ENCODE peak calls at places on chromosomes 1 and 21, in eight cellular contexts. O is HCT116, D is lower leg skin, C is Peyer's patch, T is prostate gland, F is NB4, S is body of pancreas, N is heart left ventricle. M is an unnamed sample.

GRCh38 chr1:94912263-94912986 is 14.5 kb downstream of the CNN3 start:
- DNase-seq in F (no peak), T (no peak), C (no peak), S (no peak), N (no peak), D (no peak), O (no peak), M (no peak)

GRCh38 chr1:208008534-208008933 is 97.6 kb upstream of the CD34 start:
- DNase-seq in O (no peak), T (no peak), F (no peak), N (no peak), S (no peak), C (no peak), D (no peak), M (no peak)

GRCh38 chr21:35697321-35697808 is 363.0 kb downstream of the SETD4 start:
- DNase-seq in D (peak), T (no peak), S (peak), N (peak), F (no peak), C (peak), O (no peak), M (no peak)

GRCh38 chr1:19409477-19410086 is 75.8 kb downstream of the CAPZB start:
- DNase-seq in F (no peak), C (no peak), N (no peak), D (no peak), S (no peak), O (no peak), T (no peak), M (no peak)

GRCh38 chr1:225653463-225654276 is 747 bp upstream of the ENAH start:
- DNase-seq in O (no peak), F (peak), D (peak), C (peak), S (peak), T (peak), N (peak), M (peak)

GRCh38 chr21:45390121-45390751 is 14.7 kb upstream of the COL18A1 start:
- DNase-seq in F (no peak), D (peak), S (peak), T (no peak), N (peak), C (no peak), O (no peak), M (no peak)

GRCh38 chr1:109815809-109816791 is 52.4 kb upstream of the EPS8L3 start:
- DNase-seq in S (no peak), T (no peak), D (peak), N (no peak), O (no peak), F (peak), C (peak), M (no peak)

GRCh38 chr1:215665212-215665611 is 98.1 kb downstream of the KCTD3 start:
- DNase-seq in D (no peak), C (no peak), N (no peak), O (no peak), T (no peak), S (no peak), F (no peak), M (no peak)

GRCh38 chr1:215252164-215252563 is 169.6 kb downstream of the KCNK2 start:
- DNase-seq in O (no peak), N (no peak), F (no peak), C (no peak), T (no peak), D (no peak), S (no peak), M (no peak)

GRCh38 chr1:19661721-19662228 is 2.9 kb upstream of the HTR6 start:
- DNase-seq in F (peak), S (no peak), N (no peak), C (no peak), D (no peak), T (no peak), O (peak), M (peak)

GRCh38 chr1:245500546-245500945 is 345.8 kb downstream of the KIF26B start:
- DNase-seq in C (no peak), F (peak), O (no peak), T (peak), N (no peak), D (no peak), S (peak), M (no peak)

GRCh38 chr1:115457295-115457694 is 119.2 kb upstream of the NGF start:
- DNase-seq in T (no peak), S (no peak), N (no peak), F (no peak), D (peak), C (no peak), O (no peak), M (no peak)

GRCh38 chr1:230709619-230710542 is 4.0 kb downstream of the AGT start:
- DNase-seq in N (no peak), F (no peak), O (no peak), S (no peak), C (no peak), D (no peak), T (no peak), M (no peak)

GRCh38 chr1:191343816-191344215 is 814.4 kb upstream of the RGS18 start:
- DNase-seq in C (no peak), O (no peak), T (no peak), S (no peak), D (no peak), N (no peak), F (no peak), M (no peak)

GRCh38 chr1:8165595-8166360 is 139.7 kb upstream of the ERRFI1 start:
- DNase-seq in O (no peak), T (no peak), N (no peak), F (peak), C (peak), S (no peak), D (no peak), M (peak)

GRCh38 chr1:37274896-37275631 is 199.3 kb upstream of the ZC3H12A start:
- DNase-seq in S (no peak), F (no peak), O (no peak), D (no peak), N (no peak), C (no peak), T (no peak), M (no peak)

GRCh38 chr1:92037400-92037799 is 7.6 kb downstream of the EPHX4 start:
- DNase-seq in D (no peak), C (no peak), T (no peak), N (no peak), F (no peak), S (no peak), O (no peak), M (no peak)

GRCh38 chr1:165068716-165069115 is 287.8 kb downstream of the LMX1A start:
- DNase-seq in S (no peak), T (no peak), C (no peak), F (no peak), O (no peak), N (no peak), D (no peak), M (no peak)

GRCh38 chr1:157369808-157370521 is 182.3 kb downstream of the FCRL5 start:
- DNase-seq in S (peak), C (peak), T (peak), O (peak), D (no peak), F (peak), N (no peak), M (peak)

GRCh38 chr1:155125946-155126493 is 1.7 kb upstream of the EFNA1 start:
- DNase-seq in F (no peak), D (peak), C (peak), O (no peak), T (peak), S (peak), N (peak), M (no peak)

GRCh38 chr1:186605762-186606350 is 74.4 kb downstream of the PTGS2 start:
- DNase-seq in D (no peak), O (peak), N (peak), S (no peak), C (no peak), F (peak), T (no peak), M (peak)

GRCh38 chr1:207937204-207937603 is 26.3 kb upstream of the CD34 start:
- DNase-seq in T (no peak), O (no peak), F (no peak), D (no peak), C (no peak), S (no peak), N (no peak), M (no peak)

GRCh38 chr1:40076895-40077312 is 20.1 kb downstream of the PPT1 start:
- DNase-seq in N (no peak), O (no peak), D (no peak), T (no peak), C (no peak), F (no peak), S (no peak), M (no peak)

GRCh38 chr21:38330671-38331070 is 73.9 kb downstream of the KCNJ15 start:
- DNase-seq in D (peak), O (no peak), T (no peak), C (no peak), F (no peak), N (no peak), S (no peak), M (no peak)

GRCh38 chr21:42796327-42797062 is 82.8 kb downstream of the WDR4 start:
- DNase-seq in T (no peak), F (no peak), D (no peak), C (no peak), O (no peak), S (no peak), N (no peak), M (no peak)

GRCh38 chr1:2279210-2279639 is 51.1 kb downstream of the SKI start:
- DNase-seq in S (no peak), F (no peak), N (peak), T (no peak), C (no peak), D (no peak), O (no peak), M (no peak)

GRCh38 chr1:43541721-43542401 is 11.2 kb downstream of the PTPRF start:
- DNase-seq in D (peak), F (no peak), O (no peak), C (peak), T (peak), N (peak), S (peak), M (no peak)

GRCh38 chr1:61318319-61319125 is 236.2 kb downstream of the NFIA start:
- DNase-seq in O (no peak), C (peak), N (no peak), D (no peak), F (no peak), T (no peak), S (peak), M (no peak)

GRCh38 chr1:93679546-93679945 is 2.1 kb downstream of the BCAR3 start:
- DNase-seq in S (no peak), F (no peak), C (no peak), N (no peak), D (no peak), O (no peak), T (no peak), M (no peak)

GRCh38 chr1:232868793-232869491 is 63.7 kb downstream of the MAP10 start:
- DNase-seq in D (peak), C (peak), S (peak), N (peak), T (peak), F (peak), O (peak), M (no peak)

GRCh38 chr21:34223376-34223775 is 140.4 kb upstream of the KCNE2 start:
- DNase-seq in S (no peak), T (no peak), F (peak), C (no peak), O (no peak), N (no peak), D (no peak), M (no peak)

GRCh38 chr1:29124366-29125236 is 898 bp upstream of the TMEM200B start:
- DNase-seq in S (peak), C (peak), N (peak), F (peak), T (no peak), O (peak), D (peak), M (no peak)

GRCh38 chr1:42981406-42981805 is 22.7 kb upstream of the SLC2A1 start:
- DNase-seq in C (no peak), T (no peak), F (no peak), O (no peak), S (no peak), D (no peak), N (no peak), M (peak)

GRCh38 chr1:1168451-1169411 is 4.9 kb upstream of the TTLL10 start:
- DNase-seq in D (no peak), N (no peak), F (peak), C (no peak), S (peak), O (no peak), T (no peak), M (no peak)

GRCh38 chr1:67058242-67058641 is 4.3 kb upstream of the SLC35D1 start:
- DNase-seq in T (no peak), N (no peak), C (no peak), D (no peak), O (no peak), F (no peak), S (no peak), M (no peak)

GRCh38 chr1:31936278-31936965 is 1.7 kb downstream of the PTP4A2 start:
- DNase-seq in O (no peak), S (no peak), F (peak), C (peak), N (no peak), T (no peak), D (peak), M (peak)
- TF ChIP-seq POLR2A in O (no peak), S (no peak), F (no peak), C (no peak), N (no peak), T (no peak), D (no peak), M (no peak)

GRCh38 chr1:235971571-235972315 is 93.1 kb downstream of the NID1 start:
- DNase-seq in F (peak), T (peak), S (peak), O (peak), D (peak), N (peak), C (peak), M (peak)
- TF ChIP-seq POLR2A in F (peak), T (peak), S (no peak), O (peak), D (no peak), N (no peak), C (no peak), M (no peak)

GRCh38 chr1:193123751-193124150 is 1.9 kb downstream of the CDC73 start:
- DNase-seq in C (no peak), T (no peak), O (no peak), N (no peak), S (no peak), D (no peak), F (no peak), M (peak)

GRCh38 chr1:193118803-193119730 is 2.8 kb upstream of the CDC73 start:
- DNase-seq in F (no peak), D (no peak), S (no peak), N (no peak), O (no peak), C (no peak), T (no peak), M (no peak)

GRCh38 chr1:193120604-193121166 is 1.1 kb upstream of the CDC73 start:
- DNase-seq in S (no peak), F (no peak), T (no peak), N (no peak), O (no peak), C (no peak), D (no peak), M (no peak)

GRCh38 chr1:193125369-193125768 is 3.5 kb downstream of the CDC73 start:
- DNase-seq in S (no peak), N (no peak), T (no peak), C (no peak), O (no peak), F (no peak), D (no peak), M (no peak)

DNA sequence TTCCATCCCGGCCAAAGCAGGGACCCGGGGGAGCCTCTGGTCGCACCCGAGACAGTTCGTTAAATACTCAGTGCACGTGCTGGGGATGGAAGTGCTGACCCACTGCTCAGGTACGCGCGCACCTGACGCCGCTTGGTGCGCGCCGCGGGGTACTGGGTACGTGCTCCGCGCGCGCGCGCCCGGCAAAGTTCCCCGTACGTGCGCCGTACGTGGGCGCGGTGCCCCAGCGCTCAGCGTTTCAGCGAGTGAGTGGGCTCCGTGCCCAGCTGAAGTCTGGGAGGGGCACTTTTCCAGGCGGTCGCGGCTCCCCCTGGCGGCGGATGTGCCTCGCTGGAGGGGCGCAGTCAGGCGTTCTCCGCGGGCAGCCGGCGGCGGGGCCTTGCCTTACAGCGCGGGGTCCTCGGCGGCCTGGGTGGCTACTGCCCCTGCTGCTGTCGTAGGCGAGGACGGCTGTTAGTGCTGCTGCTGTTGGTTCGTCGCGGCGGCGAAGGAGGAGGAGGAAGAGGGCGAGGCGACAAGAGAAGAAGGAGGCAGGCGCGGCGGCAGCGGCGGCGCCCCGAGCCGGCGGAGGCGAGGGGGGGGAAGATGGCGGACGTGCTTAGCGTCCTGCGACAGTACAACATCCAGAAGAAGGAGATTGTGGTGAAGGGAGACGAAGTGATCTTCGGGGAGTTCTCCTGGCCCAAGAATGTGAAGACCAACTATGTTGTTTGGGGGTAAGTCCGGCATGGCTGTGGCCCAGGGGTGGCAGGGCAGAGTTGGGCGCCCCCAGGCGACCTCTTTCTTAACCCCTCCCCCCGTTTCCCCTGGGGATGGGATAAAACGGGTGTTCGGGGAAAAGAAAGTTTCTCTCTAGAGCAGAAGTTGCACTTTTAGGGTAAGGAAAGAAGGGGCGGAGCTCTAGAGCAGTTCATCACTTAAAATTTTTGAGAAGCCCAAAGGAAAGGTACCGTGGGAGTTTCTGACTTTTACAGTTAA is at the start of gene CDC73:
- DNase-seq in T (peak), S (peak), F (peak), O (peak), C (peak), N (peak), D (peak), M (peak)
- TF ChIP-seq POLR2A in T (peak), S (peak), F (peak), O (peak), C (peak), N (no peak), D (no peak), M (peak)

GRCh38 chr1:59819566-59820438 is 5.1 kb downstream of the HOOK1 start:
- DNase-seq in O (no peak), D (no peak), S (no peak), F (no peak), N (no peak), C (no peak), T (no peak), M (no peak)

GRCh38 chr1:59816318-59816878 is 1.6 kb downstream of the HOOK1 start:
- DNase-seq in F (no peak), T (no peak), S (no peak), N (no peak), D (no peak), O (no peak), C (no peak), M (no peak)

GRCh38 chr1:59815892-59816291 is 1.1 kb downstream of the HOOK1 start:
- DNase-seq in N (no peak), F (no peak), O (no peak), D (no peak), C (no peak), T (no peak), S (no peak), M (no peak)

GRCh38 chr1:59814901-59815825 is at the start of gene HOOK1:
- DNase-seq in T (peak), S (peak), N (peak), D (peak), O (no peak), F (no peak), C (peak), M (no peak)

GRCh38 chr1:59814180-59814900 is 409 bp upstream of the HOOK1 start:
- DNase-seq in D (peak), T (peak), N (peak), O (peak), F (no peak), S (peak), C (peak), M (peak)
- TF ChIP-seq POLR2A in D (no peak), T (peak), N (no peak), O (peak), F (no peak), S (peak), C (peak), M (peak)

GRCh38 chr1:22637952-22638445 is 1.6 kb downstream of the C1QA start:
- DNase-seq in T (no peak), C (no peak), O (no peak), D (no peak), F (no peak), N (no peak), S (no peak), M (no peak)

GRCh38 chr1:22638476-22639234 is 2.2 kb downstream of the C1QA start:
- DNase-seq in S (no peak), F (no peak), N (no peak), T (no peak), C (no peak), O (no peak), D (no peak), M (no peak)

GRCh38 chr1:22635436-22635835 is 992 bp upstream of the C1QA start:
- DNase-seq in F (no peak), S (peak), C (no peak), T (no peak), O (no peak), D (no peak), N (no peak), M (no peak)

GRCh38 chr1:22636927-22637326 is 499 bp downstream of the C1QA start:
- DNase-seq in S (peak), O (no peak), D (no peak), N (no peak), F (no peak), C (no peak), T (no peak), M (no peak)

DNA sequence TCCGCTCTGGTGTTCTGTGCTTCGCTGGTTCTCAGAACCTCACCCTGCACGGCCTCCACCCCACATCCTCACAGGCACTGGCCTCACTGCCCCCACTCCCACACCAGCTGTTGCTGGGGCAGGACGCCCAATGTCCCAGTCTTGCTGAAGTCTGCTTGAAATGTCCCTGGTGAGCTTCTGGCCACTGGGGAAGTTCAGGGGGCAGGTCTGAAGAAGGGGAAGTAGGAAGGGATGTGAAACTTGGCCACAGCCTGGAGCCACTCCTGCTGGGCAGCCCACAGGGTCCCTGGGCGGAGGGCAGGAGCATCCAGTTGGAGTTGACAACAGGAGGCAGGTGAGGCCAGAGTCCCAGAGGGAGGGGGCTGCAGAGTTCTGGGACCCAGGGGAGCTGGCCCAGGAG is at the start of gene C1QA:
- DNase-seq in C (peak), O (no peak), D (no peak), T (no peak), N (peak), F (peak), S (no peak), M (no peak)
- TF ChIP-seq POLR2A in C (no peak), O (no peak), D (no peak), T (no peak), N (no peak), F (no peak), S (no peak), M (no peak)

GRCh38 chr21:37223804-37224345 is 43.3 kb downstream of the VPS26C start:
- DNase-seq in T (no peak), F (no peak), O (no peak), D (peak), C (no peak), N (no peak), S (no peak), M (no peak)

GRCh38 chr21:37220433-37220980 is 46.6 kb downstream of the VPS26C start:
- DNase-seq in C (peak), D (peak), O (no peak), F (peak), T (no peak), S (peak), N (no peak), M (peak)

GRCh38 chr21:37219766-37220432 is 47.2 kb downstream of the VPS26C start:
- DNase-seq in D (peak), O (no peak), T (no peak), F (peak), C (no peak), N (no peak), S (no peak), M (peak)

GRCh38 chr21:37224861-37225260 is 42.3 kb downstream of the VPS26C start:
- DNase-seq in O (no peak), N (no peak), T (no peak), C (no peak), D (peak), F (no peak), S (no peak), M (no peak)

GRCh38 chr21:37220981-37221664 is 46.0 kb downstream of the VPS26C start:
- DNase-seq in O (peak), T (peak), D (peak), S (peak), F (peak), N (peak), C (peak), M (peak)
- TF ChIP-seq POLR2A in O (no peak), T (peak), D (no peak), S (peak), F (peak), N (no peak), C (peak), M (peak)